ENCODE peak calls at places on chromosomes 4 and X, in ten cellular contexts. K is fibroblast of the aortic adventitia, I is bronchial epithelial cell, L is tibial nerve, R is endothelial cell, V is astrocyte of the spinal cord, A is Caco-2, S is Calu3, M is GM23338, X is A549. G is an unnamed sample.

GRCh38 chr4:153566751-153567150 is 100.6 kb downstream of the TMEM131L start:
- DNase-seq in V (no peak), K (no peak), R (no peak), I (no peak), X (no peak), L (no peak), S (no peak), M (no peak), A (no peak), G (no peak)

GRCh38 chrX:67693928-67694327 is 150.1 kb downstream of the AR start:
- DNase-seq in R (no peak), I (peak), A (no peak), M (no peak), K (peak), S (no peak), V (no peak), L (no peak), X (no peak), G (no peak)

GRCh38 chr4:165175879-165176278 is 31.5 kb upstream of the KLHL2 start:
- DNase-seq in L (no peak), R (no peak), V (no peak), M (no peak), A (no peak), K (no peak), X (no peak), I (no peak), S (no peak), G (no peak)

GRCh38 chrX:73916931-73917657 is 354.1 kb downstream of the CHIC1 start:
- DNase-seq in V (peak), X (peak), I (peak), L (no peak), A (peak), S (no peak), K (peak), M (peak), R (no peak), G (no peak)

GRCh38 chr4:48033825-48034413 is 17.3 kb downstream of the NIPAL1 start:
- DNase-seq in M (peak), L (peak), K (peak), S (peak), X (no peak), A (no peak), R (peak), V (no peak), I (peak), G (peak)

GRCh38 chrX:137313627-137314026 is 252.3 kb upstream of the ZIC3 start:
- DNase-seq in I (no peak), A (no peak), L (no peak), M (no peak), K (no peak), R (no peak), S (no peak), X (no peak), V (no peak), G (no peak)

GRCh38 chr4:38925492-38926418 is 58.1 kb downstream of the FAM114A1 start:
- DNase-seq in L (no peak), M (no peak), I (no peak), S (no peak), R (no peak), A (no peak), X (no peak), K (no peak), V (no peak), G (no peak)

GRCh38 chrX:95764972-95765451 is 919.6 kb upstream of the DIAPH2 start:
- DNase-seq in V (peak), S (peak), A (no peak), M (peak), R (no peak), K (peak), I (peak), L (peak), X (no peak), G (peak)

GRCh38 chrX:136588060-136588459 is 56.0 kb downstream of the VGLL1 start:
- DNase-seq in V (no peak), I (no peak), L (no peak), S (no peak), R (no peak), M (no peak), X (no peak), A (no peak), K (no peak), G (no peak)

GRCh38 chr4:147633113-147633512 is 15.9 kb downstream of the TMEM184C start:
- DNase-seq in I (no peak), L (no peak), R (no peak), X (no peak), K (no peak), A (no peak), V (peak), M (no peak), S (no peak), G (no peak)

GRCh38 chr4:84940960-84941359 is 25.5 kb downstream of the WDFY3 start:
- DNase-seq in X (no peak), M (no peak), S (no peak), R (no peak), V (no peak), L (no peak), K (no peak), I (no peak), A (no peak), G (no peak)

GRCh38 chr4:77220841-77221613 is 64.0 kb downstream of the CCNG2 start:
- DNase-seq in K (peak), X (no peak), V (no peak), A (no peak), S (no peak), M (no peak), I (peak), L (no peak), R (no peak), G (no peak)

GRCh38 chr4:25552580-25553271 is 102.9 kb upstream of the SLC34A2 start:
- DNase-seq in L (no peak), X (peak), A (no peak), M (no peak), K (no peak), S (peak), V (no peak), I (no peak), R (no peak), G (no peak)

GRCh38 chrX:154540897-154541535 is 5.6 kb downstream of the G6PD start:
- DNase-seq in M (no peak), K (no peak), V (no peak), I (peak), A (peak), R (no peak), X (no peak), L (no peak), S (peak), G (no peak)

GRCh38 chr4:186924723-186925122 is 201.1 kb upstream of the FAT1 start:
- DNase-seq in K (no peak), A (no peak), I (no peak), R (no peak), X (no peak), V (no peak), S (no peak), L (no peak), M (no peak), G (no peak)

DNA sequence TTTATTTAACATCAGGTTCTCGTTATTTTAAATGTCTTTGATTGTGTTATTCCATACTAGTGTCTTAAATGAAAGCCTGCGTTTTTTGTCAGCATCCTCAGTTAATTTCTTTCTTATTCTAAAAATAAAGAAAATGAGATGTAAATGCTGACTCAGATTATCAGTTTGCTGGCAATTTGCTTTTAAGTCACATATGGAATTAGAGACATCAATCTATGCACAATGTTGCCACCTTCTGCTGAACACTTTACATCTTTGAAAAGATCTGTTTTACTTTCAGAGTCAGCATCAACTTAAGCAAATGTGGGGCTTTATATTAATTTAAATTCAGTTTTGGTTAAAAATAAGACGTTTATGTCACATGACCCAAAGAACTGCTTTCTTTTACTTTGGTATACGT is 99.2 kb downstream of the ADGRL3 start:
- DNase-seq in I (no peak), R (no peak), V (no peak), S (no peak), X (no peak), K (no peak), A (no peak), L (no peak), M (no peak), G (no peak)
- TF ChIP-seq CTCF in I (no peak), R (no peak), V (no peak), S (no peak), X (no peak), K (no peak), A (no peak), L (no peak), M (no peak), G (no peak)

GRCh38 chr4:184288451-184289178 is 70.9 kb upstream of the ENPP6 start:
- DNase-seq in R (no peak), I (no peak), X (no peak), L (peak), M (no peak), V (no peak), K (no peak), S (no peak), A (no peak), G (no peak)
- TF ChIP-seq CTCF in R (no peak), I (no peak), X (no peak), L (no peak), M (no peak), V (no peak), K (no peak), S (no peak), A (no peak), G (no peak)

GRCh38 chrX:70262952-70263567 is 3.1 kb upstream of the P2RY4 start:
- DNase-seq in M (peak), I (peak), L (no peak), A (peak), R (peak), X (peak), S (peak), V (peak), K (peak), G (peak)
- TF ChIP-seq CTCF in M (peak), I (peak), L (no peak), A (peak), R (peak), X (peak), S (peak), V (peak), K (peak), G (peak)

GRCh38 chr4:44931720-44932119 is 205.4 kb upstream of the GNPDA2 start:
- DNase-seq in I (no peak), L (no peak), V (no peak), K (no peak), S (no peak), A (no peak), M (no peak), X (no peak), R (no peak), G (no peak)

GRCh38 chr4:44928062-44928380 is 201.7 kb upstream of the GNPDA2 start:
- DNase-seq in I (no peak), V (no peak), S (no peak), X (no peak), K (no peak), L (no peak), M (no peak), R (no peak), A (no peak), G (no peak)

GRCh38 chr4:44928785-44929184 is 202.4 kb upstream of the GNPDA2 start:
- DNase-seq in L (no peak), S (no peak), M (no peak), I (no peak), A (no peak), X (no peak), R (no peak), V (no peak), K (no peak), G (no peak)

DNA sequence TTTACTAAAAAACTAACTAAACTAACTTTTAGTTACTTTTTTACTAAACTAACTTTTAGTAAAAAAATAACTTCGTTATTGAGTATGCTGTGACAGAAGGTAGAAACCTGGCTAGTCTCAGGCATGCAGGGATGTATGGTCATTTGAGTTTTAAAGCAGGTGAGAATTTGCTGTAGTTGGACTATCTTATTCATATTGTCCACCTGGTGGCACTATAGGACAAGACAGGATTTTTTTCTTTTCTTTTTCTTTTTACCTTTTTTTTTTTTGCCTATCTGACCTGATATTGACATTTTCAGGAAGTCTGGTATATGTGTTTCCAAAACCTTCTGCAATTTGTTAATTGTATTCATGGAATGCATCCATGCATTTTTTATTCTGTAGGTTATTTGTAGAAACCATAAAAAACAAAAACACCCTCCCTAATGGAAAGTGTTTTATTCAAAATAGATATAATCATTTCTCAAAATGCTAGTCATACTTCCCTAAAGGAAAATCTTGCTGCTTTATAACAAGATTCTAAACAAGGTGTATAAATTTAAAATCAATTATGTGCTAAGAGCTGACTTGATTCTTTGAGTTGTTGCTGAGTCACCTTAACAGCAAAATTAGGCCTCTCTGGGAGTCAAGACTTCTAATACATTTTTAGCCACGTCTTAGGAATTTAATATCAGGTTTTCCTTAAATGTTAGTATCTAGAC is 201.2 kb upstream of the GNPDA2 start:
- DNase-seq in S (peak), M (peak), V (peak), X (peak), I (peak), R (no peak), A (no peak), L (no peak), K (peak), G (no peak)
- TF ChIP-seq CTCF in S (peak), M (peak), V (peak), X (peak), I (peak), R (peak), A (peak), L (no peak), K (peak), G (peak)

DNA sequence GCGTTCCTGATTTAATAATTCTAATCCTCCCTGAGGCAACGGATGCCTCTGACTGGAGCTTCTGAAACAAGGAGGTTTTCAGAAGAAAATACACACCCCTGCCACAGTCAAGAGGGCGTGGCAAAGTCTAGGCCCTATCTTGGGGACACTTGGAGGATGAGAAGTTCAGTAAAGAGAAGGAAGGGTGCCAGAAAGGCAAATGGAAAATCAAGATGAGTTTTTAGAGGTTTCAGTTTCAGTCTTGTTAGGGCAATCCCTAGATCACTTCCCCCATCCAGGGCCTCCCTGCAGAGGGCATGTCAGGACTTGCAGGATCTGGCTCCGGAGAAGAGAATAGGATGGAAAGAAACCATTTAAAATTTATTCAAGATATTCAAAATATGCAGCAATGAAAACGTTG is 28.5 kb upstream of the FGF2 start:
- DNase-seq in V (peak), R (no peak), K (peak), A (peak), I (peak), M (peak), L (peak), X (peak), S (peak), G (no peak)
- TF ChIP-seq CTCF in V (no peak), R (no peak), K (peak), A (no peak), I (no peak), M (peak), L (no peak), X (no peak), S (no peak), G (no peak)